ENCODE peak calls at places on chromosomes 13 and 19, in five cellular contexts. U is astrocyte, W is WTC11, C is GM23248, K is caudate nucleus. S is an unnamed sample.

GRCh38 chr13:71865858-71866172 is 1.2 kb downstream of the DACH1 start:
- DNase-seq in C (no peak), K (no peak), W (peak), U (no peak), S (peak)

GRCh38 chr19:47225746-47226425 is 5.1 kb downstream of the BBC3 start:
- DNase-seq in U (peak), C (peak), K (peak), W (peak), S (peak)

GRCh38 chr19:46710687-46711086 is 6.2 kb downstream of the PRKD2 start:
- DNase-seq in C (no peak), U (no peak), W (peak), K (no peak), S (peak)

GRCh38 chr19:40623403-40624239 is 22.5 kb downstream of the LTBP4 start:
- DNase-seq in W (peak), U (peak), K (no peak), C (no peak), S (peak)

GRCh38 chr19:38172001-38172400 is 52.0 kb downstream of the DPF1 start:
- DNase-seq in U (no peak), K (no peak), C (no peak), W (no peak), S (no peak)

GRCh38 chr13:111219950-111220349 is 100.5 kb upstream of the TEX29 start:
- DNase-seq in U (no peak), K (no peak), C (peak), W (no peak), S (no peak)

GRCh38 chr13:49836516-49836915 is 44.0 kb upstream of the KPNA3 start:
- DNase-seq in K (no peak), U (no peak), W (peak), C (no peak), S (peak)

GRCh38 chr19:37594982-37595382 is 306 bp downstream of the ZNF540 start:
- DNase-seq in K (peak), W (peak), U (peak), C (peak), S (no peak)

GRCh38 chr13:23750383-23751121 is 138.6 kb downstream of the MIPEP start:
- DNase-seq in K (no peak), C (no peak), U (peak), W (no peak), S (no peak)

GRCh38 chr13:29165840-29166239 is 345.7 kb downstream of the MTUS2 start:
- DNase-seq in U (no peak), C (peak), K (no peak), W (no peak), S (no peak)

GRCh38 chr19:43504426-43505185 is at the start of gene PHLDB3:
- DNase-seq in W (peak), K (no peak), C (peak), U (no peak), S (peak)

GRCh38 chr19:44796701-44797115 is 12.2 kb upstream of the BCAM start:
- DNase-seq in W (no peak), K (no peak), U (peak), C (no peak), S (no peak)

GRCh38 chr13:96285729-96286128 is 195.8 kb downstream of the HS6ST3 start:
- DNase-seq in K (no peak), C (no peak), W (no peak), U (no peak), S (no peak)

GRCh38 chr13:66501187-66501586 is 728.9 kb downstream of the PCDH9 start:
- DNase-seq in U (peak), C (no peak), K (no peak), W (no peak), S (no peak)

GRCh38 chr19:20162821-20163220 is 4.2 kb upstream of the ZNF486 start:
- DNase-seq in W (no peak), C (no peak), U (no peak), K (no peak), S (no peak)

GRCh38 chr19:4654437-4655361 is 15.4 kb downstream of the TNFAIP8L1 start:
- DNase-seq in U (no peak), W (no peak), C (no peak), K (no peak), S (no peak)

GRCh38 chr19:7326105-7326877 is 22.4 kb upstream of the ARHGEF18 start:
- DNase-seq in W (peak), K (no peak), U (no peak), C (peak), S (no peak)

GRCh38 chr13:49098198-49098597 is 121.9 kb upstream of the MLNR start:
- DNase-seq in U (peak), K (no peak), C (peak), W (no peak), S (peak)

GRCh38 chr13:53631511-53631910 is 602.9 kb downstream of the OLFM4 start:
- DNase-seq in W (no peak), C (no peak), K (no peak), U (no peak), S (no peak)

GRCh38 chr19:2363419-2363818 is 3.4 kb downstream of the TMPRSS9 start:
- DNase-seq in K (no peak), W (no peak), U (no peak), C (no peak), S (peak)

GRCh38 chr19:801030-801860 is 4.0 kb downstream of the PTBP1 start:
- DNase-seq in K (no peak), C (peak), U (no peak), W (no peak), S (peak)

GRCh38 chr13:45402641-45403040 is 15.5 kb downstream of the SLC25A30 start:
- DNase-seq in C (no peak), W (no peak), K (no peak), U (no peak), S (no peak)

GRCh38 chr13:36131215-36131930 is at the start of gene DCLK1:
- DNase-seq in C (peak), W (peak), U (no peak), K (no peak), S (peak)

GRCh38 chr19:4064551-4065260 is 2.0 kb downstream of the ZBTB7A start:
- DNase-seq in W (no peak), U (no peak), C (peak), K (no peak), S (peak)

GRCh38 chr13:95155504-95155903 is 145.7 kb downstream of the ABCC4 start:
- DNase-seq in K (no peak), W (no peak), C (no peak), U (no peak), S (no peak)

GRCh38 chr19:44202470-44202869 is 9.9 kb upstream of the ZNF227 start:
- DNase-seq in K (no peak), U (peak), C (peak), W (no peak), S (no peak)